ENCODE peak calls at places on chromosome 17, in six cellular contexts. G is breast epithelium, I is A549, H is left ventricle myocardium inferior, O is adrenal gland, D is ovary. U is an unnamed sample. For H3K4me1, the result is how much of the 10 kb centered on the place peaks cover.

GRCh38 chr17:49723423-49723822 is 15.7 kb upstream of the SLC35B1 start:
- DNase-seq in G (no peak), I (no peak), H (peak), O (peak), D (peak), U (peak)

GRCh38 chr17:7632492-7632894 is 2.6 kb downstream of the SHBG start:
- DNase-seq in G (no peak), I (peak), H (no peak), O (peak), D (no peak), U (peak)

GRCh38 chr17:27797390-27798091 is 2.8 kb downstream of the NOS2 start:
- DNase-seq in G (no peak), I (no peak), H (no peak), O (no peak), D (no peak), U (no peak)

GRCh38 chr17:49387374-49388289 is 25.6 kb upstream of the ZNF652 start:
- DNase-seq in G (no peak), I (no peak), H (no peak), O (no peak), D (no peak), U (no peak)

GRCh38 chr17:29653995-29654714 is 31.4 kb upstream of the CORO6 start:
- DNase-seq in G (no peak), I (no peak), H (no peak), O (no peak), D (no peak), U (peak)

GRCh38 chr17:40448213-40448638 is 5.0 kb downstream of the IGFBP4 start:
- DNase-seq in G (no peak), I (no peak), H (no peak), O (no peak), D (no peak), U (no peak)

GRCh38 chr17:28384281-28385036 is 13.0 kb downstream of the SARM1 start:
- DNase-seq in G (no peak), I (no peak), H (peak), O (no peak), D (no peak), U (peak)

GRCh38 chr17:57407287-57408063 is 151.2 kb downstream of the MSI2 start:
- DNase-seq in G (no peak), I (no peak), H (no peak), O (no peak), D (no peak), U (no peak)

GRCh38 chr17:64688481-64688880 is 26.4 kb upstream of the SMURF2 start:
- DNase-seq in G (no peak), I (no peak), H (no peak), O (no peak), D (no peak), U (no peak)

GRCh38 chr17:81513669-81514484 is 1.3 kb upstream of the ACTG1 start:
- DNase-seq in G (peak), I (peak), H (peak), O (peak), D (peak), U (peak)

GRCh38 chr17:33562792-33563191 is 269.7 kb upstream of the ASIC2 start:
- DNase-seq in G (no peak), I (no peak), H (no peak), O (no peak), D (no peak), U (no peak)

GRCh38 chr17:77840156-77840555 is 118.3 kb upstream of the TNRC6C start:
- DNase-seq in G (peak), I (no peak), H (peak), O (no peak), D (no peak), U (no peak)

GRCh38 chr17:50203589-50204345 is 2.3 kb upstream of the COL1A1 start:
- DNase-seq in G (no peak), I (no peak), H (no peak), O (no peak), D (peak), U (peak)

GRCh38 chr17:40510328-40510648 is 8.9 kb upstream of the TNS4 start:
- DNase-seq in G (peak), I (peak), H (no peak), O (peak), D (no peak), U (no peak)

GRCh38 chr17:12040478-12040877 is 19.8 kb downstream of the MAP2K4 start:
- DNase-seq in G (no peak), I (no peak), H (no peak), O (no peak), D (no peak), U (no peak)

GRCh38 chr17:79022507-79022991 is 1.4 kb upstream of the C1QTNF1 start:
- DNase-seq in G (peak), I (no peak), H (peak), O (peak), D (no peak), U (no peak)

GRCh38 chr17:27762527-27763305 is 37.6 kb downstream of the NOS2 start:
- DNase-seq in G (no peak), I (no peak), H (no peak), O (peak), D (no peak), U (peak)

GRCh38 chr17:43416998-43417891 is 18.5 kb downstream of the ARL4D start:
- DNase-seq in G (peak), I (no peak), H (peak), O (no peak), D (peak), U (peak)

GRCh38 chr17:78960945-78961344 is 18.8 kb downstream of the LGALS3BP start:
- DNase-seq in G (no peak), I (no peak), H (peak), O (no peak), D (no peak), U (peak)

GRCh38 chr17:7307686-7308624 is 527 bp downstream of the EIF5A start:
- DNase-seq in G (no peak), I (peak), H (peak), O (peak), D (peak), U (peak)

GRCh38 chr17:7466644-7467341 is 12.6 kb downstream of the ZBTB4 start:
- DNase-seq in G (no peak), I (no peak), H (peak), O (peak), D (peak), U (peak)

GRCh38 chr17:78781339-78782304 is at the start of gene CYTH1:
- DNase-seq in G (peak), I (no peak), H (peak), O (peak), D (peak), U (peak)

GRCh38 chr17:9144502-9145233 is 123.4 kb downstream of the NTN1 start:
- DNase-seq in G (no peak), I (no peak), H (no peak), O (no peak), D (no peak), U (no peak)

GRCh38 chr17:42655528-42655927 is 3.6 kb upstream of the TUBG2 start:
- DNase-seq in G (no peak), I (no peak), H (no peak), O (no peak), D (no peak), U (peak)

DNA sequence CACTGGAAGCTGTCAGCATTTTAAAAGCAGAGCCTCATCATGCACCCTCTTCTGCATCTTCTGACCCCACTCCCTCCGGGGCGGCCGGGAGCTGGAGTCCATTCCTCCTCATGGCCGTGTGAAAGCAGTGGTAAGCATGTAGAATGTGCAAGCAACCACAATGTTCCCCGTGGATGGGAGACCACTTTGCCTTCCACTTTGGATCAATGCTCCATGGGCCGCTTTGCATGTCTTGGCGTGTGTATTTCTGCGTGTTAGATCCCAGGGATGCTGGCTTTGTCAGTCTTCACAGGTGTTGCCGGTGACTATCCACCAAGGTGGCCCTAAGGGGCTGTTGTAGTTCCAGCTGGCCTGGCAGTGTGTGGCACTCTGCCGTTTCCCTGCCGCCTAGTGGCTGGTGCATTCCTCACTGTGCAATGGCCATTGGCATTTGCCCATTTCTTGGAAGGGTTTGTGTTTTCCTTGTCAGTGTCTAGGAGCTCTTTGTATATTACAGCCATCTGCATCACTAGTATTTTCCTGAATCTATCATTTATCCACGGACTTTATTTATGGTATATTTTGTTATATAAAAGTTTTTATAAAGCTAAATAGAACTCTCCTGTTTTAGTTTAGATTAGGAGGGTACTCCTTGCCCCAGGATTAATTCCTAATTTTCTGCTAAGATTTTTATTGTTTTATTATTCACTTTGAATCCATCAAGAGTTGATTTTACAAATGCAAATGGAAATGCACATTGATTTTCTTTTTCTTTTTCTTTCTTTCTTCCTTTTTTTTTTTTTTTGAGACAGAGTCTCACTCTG is 5.8 kb upstream of the ALDH3A1 start:
- DNase-seq in G (peak), I (peak), H (no peak), O (peak), D (no peak), U (no peak)
- H3K27ac ChIP-seq in G (peak), I (peak), H (peak), O (peak), D (no peak), U (no peak)

DNA sequence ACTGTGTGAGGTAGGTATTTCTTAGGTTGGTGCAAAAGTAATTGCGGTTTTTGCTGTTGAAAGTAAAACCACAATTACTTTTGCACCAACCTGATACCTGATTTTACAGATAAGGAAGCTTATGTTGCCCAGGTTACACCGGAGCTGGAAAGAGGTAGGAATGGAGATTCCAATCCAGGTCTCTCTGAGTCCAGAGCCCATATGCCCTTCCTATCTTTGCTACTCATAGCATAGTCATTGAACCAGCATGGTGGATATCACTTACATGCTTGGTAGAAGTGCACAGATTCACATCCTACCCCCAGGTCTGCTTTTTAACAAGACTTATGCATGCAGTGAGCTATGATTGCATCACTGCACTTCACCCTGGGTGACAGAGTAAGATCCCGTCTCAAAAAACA is 61.8 kb downstream of the ARSG start:
- DNase-seq in G (no peak), I (no peak), H (no peak), O (no peak), D (no peak), U (peak)
- H3K4me1 ChIP-seq in G (under half), I (under half), H (under half), O (under half), D (under half), U (under half)

DNA sequence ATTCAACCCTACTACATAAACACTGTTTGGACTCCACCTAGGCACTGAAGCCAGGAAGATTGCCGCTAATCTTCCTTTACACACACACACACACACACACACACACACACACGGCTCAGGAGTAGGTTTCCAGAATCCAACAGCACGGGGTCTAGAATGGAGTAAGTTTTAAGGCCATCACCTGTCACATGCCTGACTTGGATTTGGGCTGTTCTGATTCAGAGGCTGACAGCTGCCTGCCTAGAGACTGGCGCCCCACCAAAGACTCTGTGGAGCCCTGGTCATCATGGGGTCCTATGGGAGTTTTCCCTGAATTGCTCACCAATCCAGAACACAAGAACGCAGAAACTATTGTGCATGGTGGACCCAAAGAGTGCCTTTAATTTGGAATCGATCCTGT is 10.9 kb downstream of the CDRT4 start:
- DNase-seq in G (no peak), I (no peak), H (peak), O (no peak), D (no peak), U (no peak)
- H3K27ac ChIP-seq in G (peak), I (no peak), H (peak), O (no peak), D (no peak), U (no peak)

DNA sequence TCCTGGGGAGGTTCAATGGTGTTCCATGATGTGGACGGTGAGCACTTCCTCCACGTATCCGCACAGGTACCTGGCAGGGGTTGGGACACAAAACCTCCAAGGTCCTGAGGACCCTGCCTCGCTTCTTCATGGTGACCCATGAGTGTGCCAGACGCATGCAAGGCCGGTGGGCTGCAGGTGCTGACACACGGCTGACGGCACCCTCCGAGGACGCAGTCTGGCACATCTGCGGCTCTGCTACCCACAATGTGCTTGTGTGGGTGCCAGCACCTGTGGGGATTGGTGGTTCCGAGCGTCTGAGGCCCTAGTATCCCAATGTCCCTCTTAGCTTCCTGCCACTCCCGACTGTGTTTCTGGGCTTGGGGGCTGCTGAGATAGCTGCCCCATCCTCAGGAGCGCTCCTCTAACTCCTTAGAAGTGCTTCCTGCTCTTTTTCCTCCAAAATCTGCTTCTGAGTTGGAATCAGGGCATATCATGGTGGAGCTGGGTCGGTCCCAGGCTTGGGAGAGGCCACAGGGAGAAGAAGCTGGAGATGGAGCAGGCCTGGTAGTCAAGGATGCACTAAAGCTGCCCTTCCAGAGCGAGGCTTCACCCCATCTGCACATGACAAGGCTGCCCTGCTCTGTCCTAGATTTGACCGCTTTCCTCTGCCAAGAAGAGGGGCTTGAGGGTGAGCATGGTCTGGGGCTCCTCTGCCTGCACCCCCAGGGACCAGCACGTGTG is 1.6 kb downstream of the CYGB start:
- DNase-seq in G (no peak), I (no peak), H (no peak), O (no peak), D (no peak), U (no peak)
- H3K4me1 ChIP-seq in G (under half), I (under half), H (half or more), O (under half), D (under half), U (under half)

DNA sequence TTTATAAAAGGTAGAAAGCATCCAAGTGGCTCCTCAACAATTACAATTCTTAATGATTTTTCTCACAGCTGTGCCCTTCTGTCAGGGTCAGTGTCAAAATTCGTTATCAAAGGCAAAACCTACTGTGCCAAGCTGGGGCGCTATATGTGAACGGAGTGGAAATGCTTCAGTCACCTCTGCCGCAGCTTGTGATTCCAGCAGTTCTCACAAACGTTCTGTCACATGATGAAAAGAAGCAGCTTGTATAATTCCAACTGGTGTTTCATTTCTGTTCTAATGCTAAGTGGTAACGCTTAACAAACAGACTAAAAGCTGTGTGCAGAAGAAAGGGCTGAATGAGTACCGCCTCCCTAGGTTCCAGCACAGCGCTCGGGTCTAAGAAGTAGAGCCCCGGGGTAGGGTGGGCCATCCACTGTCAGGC is 14.2 kb downstream of the PLD6 start:
- DNase-seq in G (no peak), I (no peak), H (no peak), O (no peak), D (no peak), U (no peak)
- H3K27ac ChIP-seq in G (no peak), I (no peak), H (peak), O (no peak), D (peak), U (no peak)

DNA sequence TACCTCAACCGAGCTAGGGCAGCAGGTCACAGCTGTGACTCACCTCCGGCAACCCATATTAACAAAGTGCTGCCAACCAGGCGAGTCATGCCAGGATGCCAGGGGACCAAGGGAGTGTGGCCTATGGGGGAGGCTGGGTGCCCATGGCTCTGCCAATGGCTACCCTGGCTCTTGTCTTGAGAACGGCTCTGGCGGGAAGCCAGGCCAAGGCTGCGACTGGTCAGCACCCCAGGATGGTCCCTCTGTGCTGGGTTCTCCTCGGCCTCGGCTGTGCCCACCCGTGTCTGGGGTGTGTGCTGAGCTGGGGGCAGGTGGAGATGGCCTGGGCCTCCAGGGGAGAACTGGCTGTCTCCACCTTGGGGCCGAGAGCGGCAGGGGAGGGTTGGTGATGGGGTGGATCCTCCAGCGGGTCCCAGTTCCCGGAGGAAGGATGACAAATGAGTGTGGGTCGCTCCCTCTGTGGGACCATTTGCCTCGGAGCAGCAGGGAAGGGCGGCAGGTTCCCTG is 75.9 kb downstream of the MRC2 start:
- DNase-seq in G (peak), I (peak), H (no peak), O (peak), D (no peak), U (no peak)
- H3K4me1 ChIP-seq in G (under half), I (under half), H (under half), O (under half), D (under half), U (under half)

DNA sequence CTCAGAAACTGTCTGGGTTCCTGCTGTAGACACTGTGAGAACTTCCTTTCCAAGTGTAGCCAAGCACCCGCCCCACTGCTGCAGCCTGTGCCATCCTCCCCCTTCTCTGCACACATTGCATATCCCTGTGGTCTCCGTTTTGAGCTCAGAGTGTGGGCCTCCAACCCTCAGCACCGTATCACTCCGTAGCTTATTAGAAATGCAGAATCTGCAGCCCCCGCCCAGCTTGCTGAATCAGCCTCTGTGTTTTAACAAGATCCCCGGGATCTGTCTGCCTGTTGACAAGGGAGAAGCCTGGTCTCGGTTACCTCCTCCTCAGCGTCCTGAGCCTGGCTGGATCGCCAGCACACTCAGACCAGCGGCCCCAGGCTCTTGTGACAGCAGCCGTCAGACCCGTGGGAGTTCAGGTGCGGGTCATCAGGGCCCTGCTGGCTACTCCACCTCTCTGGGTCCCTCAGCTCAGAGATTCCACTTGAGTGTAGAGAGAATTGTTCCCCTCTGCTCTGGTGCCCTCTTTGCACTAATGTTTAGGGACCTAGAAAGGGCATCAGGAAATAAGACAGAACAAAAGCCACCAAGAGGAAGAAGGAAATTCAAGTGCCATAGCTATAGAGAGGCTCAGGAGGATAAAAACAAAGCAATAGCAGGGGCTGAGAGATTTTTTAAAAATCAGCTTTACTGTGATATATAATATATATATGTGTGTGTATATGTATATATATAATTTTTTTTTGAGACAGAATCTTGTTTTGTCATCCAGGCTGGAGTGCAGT is 92.3 kb downstream of the PITPNC1 start:
- DNase-seq in G (no peak), I (no peak), H (no peak), O (no peak), D (no peak), U (peak)
- H3K27ac ChIP-seq in G (peak), I (no peak), H (peak), O (no peak), D (no peak), U (peak)

U was measured in cardiac muscle cell.